ENCODE peak calls at places on chromosomes 4 and X, in six cellular contexts. J is T-helper 17 cell, X is spleen, M is T-cell, E is Right ventricle myocardium superior, Q is IMR-90. T is an unnamed sample.

GRCh38 chr4:169341490-169341889 is 70.7 kb upstream of the SH3RF1 start:
- DNase-seq in M (no peak), Q (peak; percentile 97), J (no peak), E (no peak), X (no peak), T (no peak)

GRCh38 chrX:102959471-102959870 is 22.4 kb downstream of the RAB40AL start:
- DNase-seq in E (no peak), X (no peak), J (no peak), Q (peak; percentile 65), M (no peak), T (no peak)

GRCh38 chr4:137267024-137267423 is 265.3 kb downstream of the PCDH18 start:
- DNase-seq in X (no peak), Q (peak; percentile 38), M (no peak), J (no peak), E (no peak), T (no peak)

GRCh38 chr4:17283251-17283650 is 228.6 kb downstream of the QDPR start:
- DNase-seq in J (no peak), E (no peak), X (no peak), Q (no peak), M (no peak), T (no peak)

GRCh38 chr4:2792711-2793577 is at the start of gene SH3BP2:
- DNase-seq in M (peak; percentile 41), X (peak; percentile 95), J (no peak), E (peak; percentile 95), Q (peak; percentile 49), T (peak; percentile 93)

GRCh38 chr4:147994076-147994475 is 262.2 kb downstream of the ARHGAP10 start:
- DNase-seq in J (no peak), E (no peak), Q (peak; percentile 47), X (no peak), M (no peak), T (no peak)

GRCh38 chr4:40844261-40844660 is 94.5 kb downstream of the NSUN7 start:
- DNase-seq in E (no peak), Q (no peak), J (no peak), X (no peak), M (no peak), T (no peak)

GRCh38 chr4:145482209-145483021 is 762 bp downstream of the SMAD1 start:
- DNase-seq in X (peak; percentile 80), E (peak; percentile 64), M (peak; percentile 1), J (peak; percentile 30), Q (peak; percentile 86), T (peak; percentile 77)

GRCh38 chr4:1250527-1250812 is 1.5 kb upstream of the CTBP1 start:
- DNase-seq in M (no peak), J (no peak), Q (no peak), X (peak; percentile 80), E (no peak), T (no peak)

GRCh38 chr4:73726000-73726399 is 14.4 kb upstream of the CXCL8 start:
- DNase-seq in X (no peak), Q (peak; percentile 93), E (no peak), M (no peak), J (no peak), T (no peak)

GRCh38 chrX:27765718-27766117 is 42.1 kb upstream of the MAGEB10 start:
- DNase-seq in X (no peak), J (no peak), E (no peak), Q (no peak), M (no peak), T (no peak)

GRCh38 chr4:164943192-164943591 is 34.3 kb downstream of the TRIM61 start:
- DNase-seq in X (no peak), Q (no peak), J (no peak), E (no peak), M (no peak), T (no peak)

GRCh38 chrX:3052864-3053263 is 11.6 kb downstream of the ARSF start:
- DNase-seq in J (no peak), M (no peak), Q (no peak), X (no peak), E (no peak), T (no peak)

GRCh38 chrX:13669246-13669689 is 16.3 kb downstream of the TCEANC start:
- DNase-seq in X (no peak), E (peak; percentile 45), M (peak; percentile 39), Q (peak; percentile 99), J (peak; percentile 17), T (peak; percentile 64)

GRCh38 chr4:168634276-168634802 is 137.5 kb downstream of the PALLD start:
- DNase-seq in Q (peak; percentile 92), M (no peak), X (no peak), J (no peak), E (no peak), T (no peak)

GRCh38 chr4:94500696-94501095 is 49.0 kb downstream of the PDLIM5 start:
- DNase-seq in M (no peak), J (no peak), E (peak; percentile 49), X (no peak), Q (no peak), T (no peak)

GRCh38 chr4:151688003-151688784 is 72.6 kb downstream of the GATB start:
- DNase-seq in J (no peak), X (no peak), Q (peak; percentile 38), M (no peak), E (no peak), T (no peak)

GRCh38 chr4:86544313-86544966 is 49.7 kb upstream of the PTPN13 start:
- DNase-seq in M (no peak), J (no peak), E (no peak), X (no peak), Q (no peak), T (no peak)

GRCh38 chrX:66863721-66864120 is 224.8 kb upstream of the EDA2R start:
- DNase-seq in J (no peak), Q (no peak), X (no peak), E (peak; percentile 28), M (no peak), T (no peak)

GRCh38 chr4:105598044-105598443 is 45.6 kb downstream of the ARHGEF38 start:
- DNase-seq in J (no peak), M (no peak), X (no peak), Q (no peak), E (no peak), T (no peak)

T was measured in upper lobe of right lung.